ENCODE peak calls at places on chromosomes 13 and 19, in five cellular contexts. B is left ventricle myocardium inferior; F is progenitor cell of endocrine pancreas; Q is NCI-H1092; S is activated CD8-positive, alpha-beta memory T cell treated with anti-CD3 and anti-CD28 coated beads for 48 hours. J is an unnamed sample.

GRCh38 chr13:45367995-45368394 is 27.0 kb upstream of the TPT1 start:
- DNase-seq in B (no peak), S (no peak), Q (no peak), F (no peak), J (no peak)

GRCh38 chr19:17424743-17425365 is 5.0 kb downstream of the MVB12A start:
- DNase-seq in B (no peak), Q (peak; percentile 32), S (no peak), F (peak; percentile 69), J (no peak)

GRCh38 chr13:43428545-43429287 is 358.1 kb downstream of the ENOX1 start:
- DNase-seq in S (no peak), B (no peak), F (no peak), Q (no peak), J (no peak)

GRCh38 chr19:12647047-12647446 is 19.5 kb downstream of the MAN2B1 start:
- DNase-seq in S (no peak), Q (no peak), B (no peak), F (no peak), J (no peak)

GRCh38 chr19:54230031-54230430 is 7.2 kb upstream of the LILRB3 start:
- DNase-seq in Q (no peak), S (no peak), B (no peak), F (no peak), J (no peak)

GRCh38 chr13:51041126-51041525 is 69.9 kb downstream of the C13orf42 start:
- DNase-seq in B (no peak), S (no peak), F (no peak), Q (no peak), J (no peak)

GRCh38 chr19:11699931-11700794 is 38.6 kb downstream of the ZNF823 start:
- DNase-seq in S (no peak), Q (no peak), F (no peak), B (no peak), J (no peak)

GRCh38 chr13:88823114-88823513 is 1151.9 kb downstream of the SLITRK5 start:
- DNase-seq in F (no peak), B (no peak), S (no peak), Q (no peak), J (no peak)

GRCh38 chr13:40221131-40221459 is 445.3 kb downstream of the FOXO1 start:
- DNase-seq in F (no peak), Q (no peak), B (no peak), S (no peak), J (no peak)

GRCh38 chr19:35776102-35776788 is 881 bp downstream of the ARHGAP33 start:
- DNase-seq in S (no peak), F (no peak), B (no peak), Q (no peak), J (no peak)

GRCh38 chr19:24086974-24087595 is at the start of gene ZNF254:
- DNase-seq in S (peak; percentile 47), F (peak; percentile 67), Q (peak; percentile 93), B (peak; percentile 90), J (no peak)

GRCh38 chr13:113365551-113365971 is 1.6 kb upstream of the GRTP1 start:
- DNase-seq in F (peak; percentile 8), B (no peak), S (no peak), Q (no peak), J (no peak)

GRCh38 chr19:51142119-51142518 is at the start of gene SIGLEC7:
- DNase-seq in F (no peak), S (no peak), B (peak; percentile 46), Q (no peak), J (no peak)

GRCh38 chr13:23899555-23899954 is 2.3 kb upstream of the C1QTNF9B start:
- DNase-seq in S (no peak), B (no peak), F (no peak), Q (no peak), J (no peak)

GRCh38 chr19:3361384-3362216 is 4.8 kb upstream of the NFIC start:
- DNase-seq in B (no peak), F (no peak), Q (no peak), S (no peak), J (no peak)

GRCh38 chr19:15173746-15174404 is 26.9 kb downstream of the NOTCH3 start:
- DNase-seq in F (no peak), B (no peak), Q (no peak), S (no peak), J (no peak)